ENCODE peak calls at places on chromosomes 16 and 17, in four cellular contexts. N is H9, H is mesendoderm, S is H1. I is an unnamed sample.

GRCh38 chr16:24748242-24748641 is 18.8 kb downstream of the TNRC6A start:
- DNase-seq in N (no peak), H (no peak), S (no peak), I (peak; percentile 97)

GRCh38 chr16:3070608-3071111 is 5.2 kb downstream of the IL32 start:
- DNase-seq in N (no peak), H (no peak), S (no peak), I (no peak)

GRCh38 chr16:68146583-68146982 is 61.4 kb downstream of the NFATC3 start:
- DNase-seq in N (no peak), H (peak; percentile 68), S (no peak), I (peak; percentile 60)

GRCh38 chr17:82107341-82107860 is 9.4 kb upstream of the FASN start:
- DNase-seq in N (no peak), H (peak; percentile 28), S (peak; percentile 48), I (no peak)

GRCh38 chr16:67989322-67990017 is 9.2 kb upstream of the DPEP3 start:
- DNase-seq in N (no peak), H (no peak), S (no peak), I (no peak)

GRCh38 chr16:64629622-64630021 is 492.2 kb downstream of the CDH11 start:
- DNase-seq in N (no peak), H (no peak), S (no peak), I (no peak)

GRCh38 chr17:38469875-38470274 is 41.6 kb downstream of the ARHGAP23 start:
- DNase-seq in N (no peak), H (peak; percentile 84), S (no peak), I (peak; percentile 72)

GRCh38 chr16:69039333-69039941 is 66.0 kb upstream of the HAS3 start:
- DNase-seq in N (no peak), H (no peak), S (no peak), I (peak; percentile 45)

GRCh38 chr16:86510465-86511261 is at the start of gene FOXF1:
- DNase-seq in N (peak; percentile 66), H (peak; percentile 72), S (peak; percentile 75), I (peak; percentile 83)

GRCh38 chr16:67529639-67530012 is 997 bp downstream of the RIPOR1 start:
- DNase-seq in N (no peak), H (no peak), S (no peak), I (no peak)

GRCh38 chr17:45200701-45201100 is 21.0 kb upstream of the FMNL1 start:
- DNase-seq in N (peak; percentile 55), H (peak; percentile 53), S (no peak), I (no peak)

GRCh38 chr17:73335591-73336503 is 24.0 kb upstream of the CDC42EP4 start:
- DNase-seq in N (no peak), H (no peak), S (no peak), I (no peak)

GRCh38 chr17:82647593-82648164 is 565 bp downstream of the WDR45B start:
- DNase-seq in N (no peak), H (peak; percentile 16), S (no peak), I (no peak)

GRCh38 chr17:50133028-50133768 is 3.2 kb upstream of the SAMD14 start:
- DNase-seq in N (peak; percentile 85), H (peak; percentile 86), S (no peak), I (peak; percentile 55)

DNA sequence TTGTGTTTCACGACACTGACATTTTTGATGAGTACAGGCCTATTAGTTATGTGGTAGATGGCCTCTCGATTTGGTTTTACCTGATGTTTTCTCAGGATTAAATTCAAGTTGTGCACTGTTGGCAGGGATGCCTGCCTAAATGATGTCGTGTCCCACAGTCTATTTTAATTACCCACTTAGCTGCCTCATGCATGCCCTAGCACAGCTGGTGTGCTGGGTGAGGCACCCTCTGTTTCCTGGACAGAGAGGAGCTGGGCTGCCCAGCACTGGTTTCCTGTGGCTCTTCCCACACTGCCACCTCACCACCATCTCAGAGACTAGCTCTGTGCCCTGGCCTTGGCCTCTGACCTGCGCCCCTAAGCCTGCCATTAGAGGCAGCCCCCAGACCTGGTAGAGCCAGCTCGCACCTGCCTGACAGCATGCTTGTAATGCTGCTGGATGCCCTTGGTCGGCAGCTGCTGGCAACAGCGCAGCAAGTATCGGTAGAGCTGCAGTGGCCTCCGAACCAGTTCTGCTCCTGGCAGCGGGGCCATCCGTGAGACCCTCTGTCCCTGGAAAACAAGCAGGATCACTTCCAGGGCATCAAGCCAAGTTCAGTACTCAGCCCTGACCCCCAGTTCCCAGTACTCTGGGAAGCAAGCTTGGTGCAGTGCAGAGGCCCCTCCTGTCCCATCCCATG is 10.9 kb downstream of the LYRM9 start:
- DNase-seq in N (no peak), H (no peak), S (no peak), I (no peak)
- H3K27ac ChIP-seq in N (no peak overlapping the region), H (no peak overlapping the region), S (no peak overlapping the region), I (no peak overlapping the region)

GRCh38 chr17:144936-145670 is 7.7 kb downstream of the SCGB1C2 start:
- DNase-seq in N (no peak), H (no peak), S (peak; percentile 41), I (no peak)

GRCh38 chr17:142102-142661 is 4.8 kb downstream of the SCGB1C2 start:
- DNase-seq in N (no peak), H (peak; percentile 64), S (no peak), I (peak; percentile 9)

GRCh38 chr17:145671-146541 is 8.5 kb downstream of the SCGB1C2 start:
- DNase-seq in N (no peak), H (no peak), S (peak; percentile 45), I (no peak)

GRCh38 chr17:142876-143784 is 5.8 kb downstream of the SCGB1C2 start:
- DNase-seq in N (no peak), H (no peak), S (no peak), I (no peak)

DNA sequence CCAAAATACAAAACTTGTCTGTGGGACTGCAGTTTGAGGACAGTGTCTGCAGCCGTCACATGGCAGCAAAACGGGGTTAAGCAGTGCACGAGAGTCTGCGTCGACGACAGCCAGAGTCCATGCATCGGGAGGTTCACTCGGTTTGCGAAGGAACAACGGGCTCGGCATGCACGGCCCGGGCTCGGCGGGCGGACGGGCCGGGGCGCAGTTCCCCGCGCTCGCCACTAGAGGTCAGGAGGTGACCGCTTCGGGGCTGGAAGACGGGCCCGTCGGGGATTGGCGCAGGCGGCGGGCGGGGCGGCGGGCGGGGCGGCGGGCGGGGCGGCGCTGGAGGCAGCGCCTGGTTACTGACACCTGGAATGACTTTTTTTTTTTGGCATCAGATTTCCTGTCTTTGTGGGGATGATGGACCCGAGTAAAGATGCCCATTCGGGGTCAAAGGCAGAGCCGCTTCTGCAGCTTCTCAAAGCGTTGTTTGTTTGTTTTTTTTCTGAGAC is 6.5 kb downstream of the SCGB1C2 start:
- DNase-seq in N (peak; percentile 96), H (peak; percentile 79), S (peak; percentile 99), I (peak; percentile 39)
- H3K56ac ChIP-seq in N (no peak overlapping the region), H (no peak overlapping the region), S (no peak overlapping the region), I (no peak overlapping the region)

GRCh38 chr17:76422406-76422805 is 30.5 kb downstream of the UBE2O start:
- DNase-seq in N (no peak), H (no peak), S (no peak), I (no peak)

GRCh38 chr17:76422860-76423259 is 30.1 kb downstream of the UBE2O start:
- DNase-seq in N (no peak), H (no peak), S (no peak), I (no peak)

GRCh38 chr17:76427457-76428231 is 25.3 kb downstream of the UBE2O start:
- DNase-seq in N (no peak), H (no peak), S (no peak), I (peak; percentile 73)

GRCh38 chr17:76428511-76428910 is 24.4 kb downstream of the UBE2O start:
- DNase-seq in N (no peak), H (no peak), S (no peak), I (no peak)

DNA sequence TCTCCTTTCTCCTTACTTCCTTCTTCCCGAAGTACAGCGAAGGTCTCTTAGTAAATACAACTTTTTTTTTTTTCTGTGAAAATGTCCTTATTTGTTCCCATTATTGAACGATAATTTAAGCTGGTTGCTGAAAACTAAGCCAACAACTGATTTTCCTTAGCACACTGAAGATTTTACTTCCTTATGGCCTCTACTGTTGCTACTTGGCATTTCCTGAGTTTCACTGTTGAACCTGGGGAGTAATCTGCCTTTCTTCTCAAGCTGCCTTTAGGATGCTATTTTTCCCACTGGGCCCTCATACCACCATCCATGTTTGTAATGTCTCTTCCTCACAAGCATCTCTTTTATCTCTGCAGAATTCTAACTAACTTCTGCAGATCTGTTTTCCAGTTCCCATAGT is 26.1 kb downstream of the UBE2O start:
- DNase-seq in N (no peak), H (no peak), S (no peak), I (no peak)
- H3K27ac ChIP-seq in N (no peak overlapping the region), H (no peak overlapping the region), S (no peak overlapping the region), I (no peak overlapping the region)

DNA sequence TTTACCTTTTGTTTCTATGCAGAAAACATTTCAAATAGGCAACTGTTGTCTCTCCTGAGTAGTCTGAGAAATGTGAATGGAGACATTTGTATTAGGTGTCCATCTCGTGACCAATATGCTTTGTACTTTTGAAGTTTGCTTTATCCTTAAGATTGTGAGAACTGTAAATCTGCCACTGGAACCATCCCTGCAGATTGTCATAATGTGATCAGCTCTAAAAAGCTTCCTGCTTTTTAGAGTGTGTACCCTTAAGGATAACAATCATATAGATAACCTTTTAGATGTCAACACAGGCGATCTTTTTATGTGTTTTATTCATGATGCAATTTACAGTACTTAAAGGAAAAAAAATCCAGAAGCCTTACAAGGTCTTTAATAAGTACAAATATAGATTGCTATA is 63.5 kb downstream of the PRKCA start:
- DNase-seq in N (no peak), H (no peak), S (no peak), I (no peak)
- H3K56ac ChIP-seq in N (no peak overlapping the region), H (no peak overlapping the region), S (no peak overlapping the region), I (no peak overlapping the region)

GRCh38 chr17:79902146-79902791 is 63.0 kb upstream of the CBX4 start:
- DNase-seq in N (no peak), H (peak; percentile 51), S (no peak), I (no peak)
- H3K27ac ChIP-seq in N (no peak overlapping the region), H (no peak overlapping the region), S (no peak overlapping the region), I (no peak overlapping the region)